ENCODE peak calls at places on chromosomes 12 and 14, in nine cellular contexts. O is body of pancreas, T is heart left ventricle, U is suprapubic skin, S is K562, F is GM12878, E is testis, L is A549, A is tibial nerve. X is an unnamed sample.

GRCh38 chr12:115144425-115144824 is 460.4 kb upstream of the TBX3 start:
- DNase-seq in L (no peak), A (no peak), F (no peak), T (no peak), E (no peak), U (no peak), S (no peak), O (no peak), X (no peak)

GRCh38 chr12:111616177-111616623 is 17.1 kb upstream of the ATXN2 start:
- DNase-seq in E (no peak), U (no peak), F (no peak), A (peak; percentile 6), L (no peak), T (no peak), O (no peak), S (no peak), X (no peak)

GRCh38 chr14:101380512-101380911 is 180.8 kb upstream of the DIO3 start:
- DNase-seq in T (no peak), A (no peak), L (no peak), U (no peak), O (no peak), E (no peak), F (no peak), S (no peak), X (no peak)

GRCh38 chr12:101847325-101847724 is 16.6 kb upstream of the GNPTAB start:
- DNase-seq in O (no peak), T (no peak), L (no peak), A (no peak), E (no peak), U (no peak), F (no peak), S (no peak), X (no peak)

GRCh38 chr14:101320386-101320785 is 240.9 kb upstream of the DIO3 start:
- DNase-seq in O (no peak), L (no peak), E (no peak), S (no peak), F (no peak), A (no peak), T (no peak), U (no peak), X (no peak)

GRCh38 chr12:109863961-109864712 is 16.2 kb downstream of the GLTP start:
- DNase-seq in F (no peak), O (peak; percentile 91), E (no peak), A (no peak), T (no peak), S (no peak), L (no peak), U (no peak), X (no peak)

GRCh38 chr12:8559676-8560075 is 19.0 kb upstream of the CLEC4E start:
- DNase-seq in T (no peak), S (no peak), E (no peak), F (no peak), O (no peak), L (no peak), A (no peak), U (no peak), X (no peak)

GRCh38 chr12:118544569-118544968 is 168.2 kb downstream of the SUDS3 start:
- DNase-seq in O (no peak), F (no peak), S (no peak), E (no peak), A (no peak), L (no peak), U (peak; percentile 9), T (no peak), X (peak; percentile 10)

GRCh38 chr14:34741840-34742239 is 27.4 kb upstream of the CFL2 start:
- DNase-seq in A (no peak), F (no peak), U (no peak), L (no peak), T (no peak), S (no peak), E (no peak), O (no peak), X (no peak)

GRCh38 chr12:7151532-7151931 is 21.4 kb downstream of the CLSTN3 start:
- DNase-seq in L (no peak), E (no peak), S (no peak), F (no peak), U (no peak), O (no peak), T (no peak), A (peak; percentile 50), X (no peak)

GRCh38 chr12:71183018-71183417 is 25.2 kb upstream of the TSPAN8 start:
- DNase-seq in U (no peak), O (no peak), E (no peak), S (no peak), T (no peak), F (no peak), L (no peak), A (no peak), X (no peak)

GRCh38 chr14:105168979-105169507 is 467 bp upstream of the JAG2 start:
- DNase-seq in L (peak; percentile 67), S (peak; percentile 73), E (no peak), F (no peak), A (no peak), O (no peak), T (peak; percentile 68), U (no peak), X (peak; percentile 23)

GRCh38 chr12:110846615-110847566 is at the start of gene CCDC63:
- DNase-seq in S (peak; percentile 50), L (peak; percentile 83), O (peak; percentile 29), E (peak; percentile 66), U (peak; percentile 82), F (no peak), A (peak; percentile 29), T (peak; percentile 62), X (peak; percentile 35)

GRCh38 chr12:13563743-13564125 is 367.2 kb downstream of the EMP1 start:
- DNase-seq in U (no peak), S (no peak), A (no peak), E (no peak), T (no peak), L (no peak), O (no peak), F (no peak), X (no peak)

GRCh38 chr12:38528527-38528926 is 212.0 kb downstream of the ALG10B start:
- DNase-seq in U (no peak), F (no peak), E (no peak), L (no peak), T (no peak), S (no peak), A (no peak), O (no peak), X (no peak)
- TF ChIP-seq POLR2A in U (no peak), F (no peak), E (no peak), L (no peak), T (no peak), S (no peak), A (no peak), O (no peak), X (no peak)

GRCh38 chr14:51860836-51861583 is 598 bp downstream of the GNG2 start:
- DNase-seq in A (no peak), F (no peak), O (no peak), T (no peak), U (no peak), E (no peak), L (no peak), S (no peak), X (peak; percentile 42)

GRCh38 chr14:51862171-51862838 is 1.9 kb downstream of the GNG2 start:
- DNase-seq in O (no peak), F (no peak), E (no peak), L (no peak), U (no peak), T (no peak), S (no peak), A (no peak), X (peak; percentile 97)

GRCh38 chr14:51859136-51859535 is 1.3 kb upstream of the GNG2 start:
- DNase-seq in L (no peak), S (no peak), A (no peak), T (no peak), F (no peak), U (no peak), E (no peak), O (no peak), X (no peak)

GRCh38 chr14:51862839-51863235 is 2.4 kb downstream of the GNG2 start:
- DNase-seq in F (no peak), E (no peak), T (no peak), A (no peak), L (no peak), U (no peak), O (no peak), S (no peak), X (peak; percentile 46)

DNA sequence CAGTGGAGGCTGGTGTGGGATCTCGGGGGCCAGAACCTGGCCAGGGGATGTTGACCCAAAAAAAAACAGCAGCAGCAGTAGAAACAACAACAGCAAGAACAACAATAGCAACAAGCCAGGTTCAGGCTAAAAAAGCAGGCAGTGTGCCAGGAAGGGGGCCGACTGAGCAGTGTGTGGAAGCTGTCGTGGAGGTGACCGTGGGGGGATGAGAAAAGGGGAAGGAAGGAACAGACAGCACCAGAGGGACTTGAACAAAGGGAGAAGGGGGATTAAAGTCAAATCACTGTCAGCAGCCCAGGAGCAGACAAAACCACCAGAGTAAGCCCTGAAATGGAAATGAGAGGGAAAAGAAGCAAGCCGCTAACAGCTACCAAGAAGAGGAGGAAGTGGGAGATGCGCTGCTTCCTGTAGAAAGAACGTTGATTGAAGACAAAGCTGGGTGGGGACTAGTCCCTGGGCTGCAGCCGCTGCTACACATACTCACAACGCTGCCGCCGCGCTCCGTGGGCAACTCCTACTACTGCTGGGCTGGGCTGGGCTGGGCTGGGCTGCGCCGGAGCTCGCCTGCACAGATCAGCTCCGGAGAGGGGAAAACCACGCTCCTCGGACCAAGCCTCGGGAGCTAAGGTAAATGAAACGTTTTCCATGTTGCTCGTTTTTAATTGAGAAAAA is at the start of gene GNG2:
- DNase-seq in F (peak; percentile 71), S (no peak), O (peak; percentile 66), U (peak; percentile 92), T (peak; percentile 81), A (peak; percentile 79), L (peak; percentile 40), E (peak; percentile 93), X (peak; percentile 71)
- TF ChIP-seq POLR2A in F (peak; percentile 94), S (no peak), O (peak; percentile 45), U (no peak), T (no peak), A (peak; percentile 76), L (no peak), E (no peak), X (peak; percentile 66)

GRCh38 chr12:120903382-120903817 is 758 bp downstream of the SPPL3 start:
- DNase-seq in U (peak; percentile 83), L (peak; percentile 59), O (peak; percentile 59), F (peak; percentile 48), A (peak; percentile 49), T (peak; percentile 72), S (peak; percentile 72), E (peak; percentile 82), X (peak; percentile 59)
- TF ChIP-seq POLR2A in U (no peak), L (no peak), O (peak; percentile 43), F (peak; percentile 74), A (no peak), T (no peak), S (no peak), E (no peak), X (no peak)

DNA sequence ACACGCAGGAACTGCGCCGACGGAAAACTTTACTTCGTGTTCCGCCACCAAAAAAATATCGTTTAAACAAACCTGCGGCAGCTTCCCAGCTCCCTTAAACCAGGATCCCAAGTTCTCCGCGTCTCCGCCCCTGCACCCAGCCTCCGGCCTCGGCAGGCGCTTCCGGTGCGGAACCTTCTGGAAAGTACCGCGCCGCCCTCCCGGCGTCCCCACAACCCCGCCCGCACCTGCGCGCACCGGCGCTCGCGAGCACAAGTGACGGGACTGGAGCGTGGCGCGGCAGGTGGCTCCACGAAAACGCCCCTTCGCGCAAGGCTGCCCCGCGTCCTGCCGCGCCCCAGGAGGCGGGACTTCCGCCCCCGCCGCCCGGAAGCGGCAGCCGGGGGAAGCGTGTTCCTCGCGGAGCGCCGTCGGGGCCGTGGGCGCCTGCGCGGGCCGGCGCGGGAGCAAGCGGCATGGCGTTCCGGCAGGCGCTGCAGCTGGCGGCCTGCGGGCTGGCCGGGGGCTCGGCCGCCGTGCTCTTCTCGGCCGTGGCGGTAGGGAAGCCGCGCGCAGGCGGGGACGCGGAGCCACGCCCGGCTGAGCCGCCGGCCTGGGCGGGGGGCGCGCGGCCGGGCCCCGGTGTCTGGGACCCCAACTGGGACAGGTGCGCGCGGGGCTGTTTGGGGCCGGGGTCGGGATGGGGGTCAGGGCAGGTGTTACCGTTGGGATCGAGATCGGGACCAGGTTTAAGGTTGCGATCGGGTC is at the start of gene PGAM5:
- DNase-seq in F (peak; percentile 74), T (peak; percentile 81), O (peak; percentile 90), S (peak; percentile 92), E (peak; percentile 84), U (no peak), L (peak; percentile 79), A (peak; percentile 45), X (peak; percentile 89)
- TF ChIP-seq POLR2A in F (peak; percentile 89), T (no peak), O (peak; percentile 76), S (peak; percentile 76), E (no peak), U (peak; percentile 18), L (peak; percentile 96), A (peak; percentile 22), X (peak; percentile 75)

X was measured in erythroblast.